ENCODE peak calls at places on chromosomes 7 and 10, in ten cellular contexts. O is brain microvascular endothelial cell; Q is NCI-H446; L is GM19239; B is NCI-H1092 treated with DMSO at 0.1 percent for 48 hours; E is LoVo; W is stimulated activated CD8-positive, alpha-beta memory T cell treated with anti-CD3 and anti-CD28 coated beads, Interleukin-7, amount 100 ng/mL, for 48 hours; G is testis; P is fibroblast of the conjunctiva; M is GM23338. K is an unnamed sample.

GRCh38 chr10:101653536-101653935 is 41.4 kb downstream of the FBXW4 start:
- DNase-seq in O (no peak), Q (no peak), L (no peak), B (no peak), E (no peak), W (no peak), G (no peak), P (no peak), M (no peak), K (no peak)

GRCh38 chr7:132571970-132572369 is 4.3 kb downstream of the PLXNA4 start:
- DNase-seq in O (no peak), Q (no peak), L (no peak), B (no peak), E (no peak), W (no peak), G (no peak), P (no peak), M (no peak), K (no peak)

GRCh38 chr10:109706157-109706556 is 217.2 kb downstream of the XPNPEP1 start:
- DNase-seq in O (no peak), Q (no peak), L (no peak), B (no peak), E (no peak), W (no peak), G (no peak), P (no peak), M (no peak), K (no peak)

GRCh38 chr7:142301923-142302550 is 44.2 kb upstream of the PRSS58 start:
- DNase-seq in O (no peak), Q (no peak), L (peak; percentile 21), B (peak; percentile 9), E (peak; percentile 40), W (no peak), G (no peak), P (no peak), M (peak; percentile 60), K (no peak)

GRCh38 chr7:72334066-72334465 is 78.1 kb downstream of the CALN1 start:
- DNase-seq in O (no peak), Q (no peak), L (no peak), B (no peak), E (no peak), W (no peak), G (no peak), P (no peak), M (peak; percentile 64), K (no peak)

GRCh38 chr10:58577394-58577793 is 64.7 kb downstream of the BICC1 start:
- DNase-seq in O (no peak), Q (no peak), L (no peak), B (no peak), E (no peak), W (no peak), G (no peak), P (peak; percentile 64), M (no peak), K (no peak)

GRCh38 chr10:25615926-25616325 is 318.1 kb upstream of the MYO3A start:
- DNase-seq in O (no peak), Q (no peak), L (no peak), B (no peak), E (no peak), W (no peak), G (peak; percentile 67), P (no peak), M (no peak), K (no peak)

GRCh38 chr7:151836191-151836926 is 40.6 kb downstream of the PRKAG2 start:
- DNase-seq in O (no peak), Q (no peak), L (no peak), B (no peak), E (no peak), W (no peak), G (no peak), P (no peak), M (no peak), K (no peak)

GRCh38 chr10:132425029-132425758 is 28.2 kb downstream of the PWWP2B start:
- DNase-seq in O (no peak), Q (no peak), L (no peak), B (no peak), E (no peak), W (no peak), G (no peak), P (no peak), M (no peak), K (no peak)

GRCh38 chr7:111090834-111091233 is at the start of gene LRRN3:
- DNase-seq in O (peak; percentile 89), Q (peak; percentile 37), L (no peak), B (peak; percentile 87), E (no peak), W (no peak), G (peak; percentile 91), P (no peak), M (peak; percentile 25), K (no peak)

GRCh38 chr7:21542891-21543527 is at the start of gene DNAH11:
- DNase-seq in O (no peak), Q (no peak), L (no peak), B (peak; percentile 27), E (no peak), W (no peak), G (peak; percentile 36), P (no peak), M (peak; percentile 89), K (no peak)

GRCh38 chr7:841943-842342 is 9.7 kb downstream of the SUN1 start:
- DNase-seq in O (no peak), Q (no peak), L (no peak), B (no peak), E (no peak), W (no peak), G (no peak), P (no peak), M (no peak), K (no peak)

GRCh38 chr7:112985377-112985987 is 101.1 kb downstream of the GPR85 start:
- DNase-seq in O (peak; percentile 74), Q (no peak), L (no peak), B (no peak), E (no peak), W (no peak), G (no peak), P (peak; percentile 12), M (peak; percentile 6), K (no peak)

GRCh38 chr7:131302876-131303707 is 24.6 kb upstream of the MKLN1 start:
- DNase-seq in O (no peak), Q (no peak), L (no peak), B (no peak), E (peak; percentile 34), W (no peak), G (peak; percentile 69), P (no peak), M (peak; percentile 69), K (peak; percentile 3)

GRCh38 chr7:43784030-43785001 is 25.8 kb downstream of the BLVRA start:
- DNase-seq in O (peak; percentile 22), Q (no peak), L (peak; percentile 41), B (no peak), E (no peak), W (no peak), G (no peak), P (no peak), M (no peak), K (peak; percentile 3)

GRCh38 chr7:155464183-155464582 is 6.3 kb downstream of the EN2 start:
- DNase-seq in O (no peak), Q (no peak), L (no peak), B (no peak), E (no peak), W (no peak), G (no peak), P (no peak), M (no peak), K (no peak)

K was measured in activated T-helper 9 cell treated with anti-CD3 and anti-CD28 coated beads, Interleukin-2, amount 50 U/mL, for 16 hours.